ENCODE peak calls at places on chromosomes 3 and 15, in seven cellular contexts. L is MM.1S, Z is testis, R is heart left ventricle, Y is left ventricle myocardium inferior, Q is T-helper 17 cell, K is aorta. E is an unnamed sample. For H3K9me3, the result is how much of the 10 kb centered on the place peaks cover.

GRCh38 chr3:52052831-52053306 is 3.5 kb downstream of the DUSP7 start:
- DNase-seq in L (no peak), Z (peak), R (peak), Y (peak), Q (peak), K (peak), E (peak)

GRCh38 chr15:79427781-79428598 is 4.1 kb upstream of the MINAR1 start:
- DNase-seq in L (no peak), Z (no peak), R (no peak), Y (no peak), Q (no peak), K (no peak), E (no peak)

GRCh38 chr15:77633134-77633912 is 611 bp upstream of the LINGO1 start:
- DNase-seq in L (peak), Z (peak), R (peak), Y (peak), Q (peak), K (peak), E (peak)

GRCh38 chr3:46849686-46850467 is 13.4 kb downstream of the MYL3 start:
- DNase-seq in L (no peak), Z (no peak), R (peak), Y (no peak), Q (no peak), K (no peak), E (peak)

GRCh38 chr3:171417813-171418212 is 42.4 kb downstream of the TNIK start:
- DNase-seq in L (no peak), Z (no peak), R (no peak), Y (peak), Q (no peak), K (no peak), E (no peak)

GRCh38 chr15:47196057-47196456 is 521.2 kb upstream of the SEMA6D start:
- DNase-seq in L (peak), Z (peak), R (peak), Y (peak), Q (no peak), K (peak), E (peak)

GRCh38 chr3:60703956-60704736 is 547.1 kb downstream of the FHIT start:
- DNase-seq in L (no peak), Z (no peak), R (no peak), Y (no peak), Q (no peak), K (no peak), E (no peak)

GRCh38 chr3:55017876-55018275 is 90.0 kb upstream of the LRTM1 start:
- DNase-seq in L (no peak), Z (no peak), R (no peak), Y (no peak), Q (no peak), K (no peak), E (no peak)

GRCh38 chr15:62719316-62719715 is 323.2 kb upstream of the TPM1 start:
- DNase-seq in L (no peak), Z (no peak), R (no peak), Y (no peak), Q (no peak), K (no peak), E (no peak)

GRCh38 chr3:186254676-186255665 is 107.1 kb downstream of the DGKG start:
- DNase-seq in L (no peak), Z (no peak), R (no peak), Y (no peak), Q (no peak), K (peak), E (no peak)

GRCh38 chr15:49101536-49101935 is 53.9 kb downstream of the COPS2 start:
- DNase-seq in L (no peak), Z (no peak), R (no peak), Y (no peak), Q (no peak), K (no peak), E (no peak)

GRCh38 chr15:69225355-69226027 is 65.1 kb downstream of the GLCE start:
- DNase-seq in L (peak), Z (no peak), R (no peak), Y (no peak), Q (no peak), K (no peak), E (no peak)

GRCh38 chr15:58677426-58677825 is 72.1 kb downstream of the ADAM10 start:
- DNase-seq in L (no peak), Z (no peak), R (no peak), Y (no peak), Q (no peak), K (no peak), E (no peak)

GRCh38 chr15:88636039-88636438 is 2.8 kb upstream of the ISG20 start:
- DNase-seq in L (no peak), Z (no peak), R (no peak), Y (no peak), Q (peak), K (no peak), E (no peak)

GRCh38 chr3:171407746-171408145 is 52.5 kb downstream of the TNIK start:
- DNase-seq in L (no peak), Z (no peak), R (no peak), Y (no peak), Q (no peak), K (no peak), E (no peak)

GRCh38 chr3:73669268-73669667 is 44.5 kb upstream of the PDZRN3 start:
- DNase-seq in L (no peak), Z (no peak), R (no peak), Y (no peak), Q (no peak), K (no peak), E (no peak)

GRCh38 chr15:40957041-40957555 is 3.8 kb downstream of the CHAC1 start:
- DNase-seq in L (no peak), Z (no peak), R (no peak), Y (no peak), Q (no peak), K (no peak), E (no peak)

GRCh38 chr3:157066335-157067071 is 93.4 kb downstream of the CCNL1 start:
- DNase-seq in L (no peak), Z (no peak), R (no peak), Y (no peak), Q (no peak), K (no peak), E (no peak)

GRCh38 chr3:188262913-188263683 is 109.1 kb downstream of the LPP start:
- DNase-seq in L (no peak), Z (no peak), R (peak), Y (no peak), Q (no peak), K (peak), E (no peak)

GRCh38 chr3:11570251-11570650 is 73.5 kb downstream of the VGLL4 start:
- DNase-seq in L (no peak), Z (no peak), R (no peak), Y (no peak), Q (no peak), K (no peak), E (no peak)

GRCh38 chr3:64502284-64502683 is 185.5 kb downstream of the ADAMTS9 start:
- DNase-seq in L (no peak), Z (no peak), R (no peak), Y (no peak), Q (no peak), K (no peak), E (no peak)

GRCh38 chr15:50676799-50677483 is 9.7 kb downstream of the TRPM7 start:
- DNase-seq in L (no peak), Z (no peak), R (no peak), Y (no peak), Q (no peak), K (no peak), E (no peak)

GRCh38 chr15:60758961-60759729 is 280.2 kb upstream of the ICE2 start:
- DNase-seq in L (no peak), Z (no peak), R (no peak), Y (no peak), Q (no peak), K (no peak), E (no peak)

GRCh38 chr15:74122403-74123130 is 7.8 kb upstream of the ISLR2 start:
- DNase-seq in L (no peak), Z (no peak), R (no peak), Y (no peak), Q (no peak), K (no peak), E (no peak)

DNA sequence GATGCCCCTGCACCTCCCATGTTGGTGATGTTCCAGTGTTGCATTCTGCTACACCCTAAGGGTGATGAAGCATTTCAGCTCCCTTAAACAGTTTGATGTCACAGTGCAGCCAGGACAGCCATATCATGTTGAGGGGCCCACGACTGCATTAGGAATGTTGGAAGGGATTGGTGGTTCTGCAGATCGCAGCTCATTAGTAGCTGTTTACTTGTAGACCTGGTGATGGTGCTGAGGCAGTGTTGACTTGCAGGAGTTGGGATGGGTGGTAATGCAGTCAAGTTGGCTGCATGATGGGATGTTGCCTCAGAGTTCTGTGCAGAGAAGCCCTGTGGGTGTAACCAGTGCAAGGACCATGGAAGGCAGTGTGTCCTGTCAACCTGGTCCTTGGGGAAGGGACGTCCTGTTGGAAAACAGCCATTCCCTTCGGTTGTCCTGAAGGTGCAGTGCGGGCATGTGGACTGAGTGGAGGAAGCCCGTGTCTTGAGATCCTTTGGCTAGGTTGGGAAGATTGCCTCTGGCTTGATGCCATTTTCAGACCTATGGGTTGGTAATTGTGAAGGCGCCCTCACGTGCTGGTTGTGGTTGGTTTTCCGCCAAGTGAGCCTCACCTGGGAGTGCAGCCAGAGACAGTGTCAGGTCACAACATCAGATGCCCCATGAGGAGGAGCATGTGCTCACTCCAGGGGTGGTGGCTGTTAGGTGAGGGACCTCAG is 100.7 kb downstream of the SNRPN start:
- DNase-seq in L (no peak), Z (peak), R (no peak), Y (no peak), Q (no peak), K (no peak), E (peak)
- H3K9me3 ChIP-seq in L (under half), Z (under half), R (half or more), Y (half or more), Q (half or more), K (half or more), E (half or more)

GRCh38 chr3:44712455-44713075 is at the start of gene ZNF502:
- DNase-seq in L (no peak), Z (peak), R (peak), Y (peak), Q (peak), K (peak), E (peak)
- H3K9me3 ChIP-seq in L (under half), Z (under half), R (under half), Y (half or more), Q (under half), K (under half), E (under half)

GRCh38 chr15:26661727-26662126 is 111.1 kb downstream of the GABRB3 start:
- DNase-seq in L (no peak), Z (no peak), R (no peak), Y (no peak), Q (no peak), K (no peak), E (no peak)
- H3K9me3 ChIP-seq in L (under half), Z (under half), R (under half), Y (under half), Q (under half), K (under half), E (under half)

GRCh38 chr15:93462690-93463089 is 373.7 kb upstream of the RGMA start:
- DNase-seq in L (no peak), Z (no peak), R (no peak), Y (no peak), Q (no peak), K (no peak), E (no peak)
- H3K9me3 ChIP-seq in L (under half), Z (under half), R (under half), Y (under half), Q (under half), K (under half), E (under half)

DNA sequence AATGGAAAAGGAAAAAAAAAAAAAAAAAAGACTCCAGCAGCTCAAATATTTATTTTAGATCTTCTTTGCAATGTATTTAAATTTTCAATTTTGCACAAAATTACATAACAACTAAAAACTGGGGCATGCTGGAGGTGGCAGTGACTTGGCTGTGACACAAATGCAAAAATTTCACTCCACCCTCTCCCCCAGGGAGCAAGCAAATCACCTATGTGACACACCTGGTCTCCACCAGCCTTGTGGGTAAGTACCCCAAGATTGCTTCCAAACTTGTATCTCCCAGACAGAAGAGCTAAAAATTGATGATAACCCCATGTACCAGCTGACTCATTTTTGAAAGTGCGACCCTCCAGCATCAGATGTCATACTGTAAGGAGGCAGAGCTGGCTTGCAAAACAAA is 32.0 kb downstream of the UBE3A start:
- DNase-seq in L (no peak), Z (no peak), R (no peak), Y (no peak), Q (no peak), K (no peak), E (no peak)
- H3K9me3 ChIP-seq in L (under half), Z (under half), R (under half), Y (under half), Q (under half), K (under half), E (under half)

GRCh38 chr15:80618666-80619481 is 76.2 kb upstream of the ABHD17C start:
- DNase-seq in L (no peak), Z (no peak), R (no peak), Y (no peak), Q (no peak), K (no peak), E (no peak)
- H3K9me3 ChIP-seq in L (under half), Z (under half), R (under half), Y (under half), Q (under half), K (under half), E (under half)